ENCODE peak calls at places on chromosomes 6 and 20, in six cellular contexts. One of them, this sample, is unnamed.

GRCh38 chr6:148379966-148380653 is 37.5 kb downstream of the SASH1 start:
- DNase-seq in HS-27A: no peak
- DNase-seq in stimulated activated CD4-positive, alpha-beta T cell treated with anti-CD3 and anti-CD28 coated beads, Interleukin-15, amount 100 ng/mL, for 24 hours: no peak
- DNase-seq in epithelial cell of esophagus: no peak
- DNase-seq in HTR-8/SVneo: no peak
- DNase-seq in aorta: no peak
- DNase-seq in this sample: no peak

GRCh38 chr20:63929071-63929470 is 27.1 kb downstream of the UCKL1 start:
- DNase-seq in stimulated activated CD4-positive, alpha-beta T cell treated with anti-CD3 and anti-CD28 coated beads, Interleukin-15, amount 100 ng/mL, for 24 hours: no peak
- DNase-seq in epithelial cell of esophagus: no peak
- DNase-seq in HTR-8/SVneo: no peak
- DNase-seq in HS-27A: no peak
- DNase-seq in aorta: no peak
- DNase-seq in this sample: no peak

GRCh38 chr20:1302578-1303541 is 26.1 kb downstream of the SDCBP2 start:
- DNase-seq in epithelial cell of esophagus: no peak
- DNase-seq in stimulated activated CD4-positive, alpha-beta T cell treated with anti-CD3 and anti-CD28 coated beads, Interleukin-15, amount 100 ng/mL, for 24 hours: peak
- DNase-seq in HS-27A: no peak
- DNase-seq in aorta: no peak
- DNase-seq in HTR-8/SVneo: no peak
- DNase-seq in this sample: no peak

GRCh38 chr6:144314003-144314485 is 28.9 kb downstream of the UTRN start:
- DNase-seq in stimulated activated CD4-positive, alpha-beta T cell treated with anti-CD3 and anti-CD28 coated beads, Interleukin-15, amount 100 ng/mL, for 24 hours: no peak
- DNase-seq in HS-27A: no peak
- DNase-seq in aorta: peak
- DNase-seq in HTR-8/SVneo: no peak
- DNase-seq in epithelial cell of esophagus: no peak
- DNase-seq in this sample: peak

GRCh38 chr20:41054463-41055230 is 26.0 kb downstream of the TOP1 start:
- DNase-seq in aorta: no peak
- DNase-seq in stimulated activated CD4-positive, alpha-beta T cell treated with anti-CD3 and anti-CD28 coated beads, Interleukin-15, amount 100 ng/mL, for 24 hours: no peak
- DNase-seq in HTR-8/SVneo: no peak
- DNase-seq in HS-27A: no peak
- DNase-seq in epithelial cell of esophagus: no peak
- DNase-seq in this sample: no peak

GRCh38 chr6:85483861-85484260 is 34.0 kb downstream of the NT5E start:
- DNase-seq in HS-27A: no peak
- DNase-seq in aorta: no peak
- DNase-seq in stimulated activated CD4-positive, alpha-beta T cell treated with anti-CD3 and anti-CD28 coated beads, Interleukin-15, amount 100 ng/mL, for 24 hours: no peak
- DNase-seq in HTR-8/SVneo: no peak
- DNase-seq in epithelial cell of esophagus: no peak
- DNase-seq in this sample: no peak

GRCh38 chr20:57991211-57991841 is 237.1 kb downstream of the ANKRD60 start:
- DNase-seq in HTR-8/SVneo: peak
- DNase-seq in epithelial cell of esophagus: peak
- DNase-seq in stimulated activated CD4-positive, alpha-beta T cell treated with anti-CD3 and anti-CD28 coated beads, Interleukin-15, amount 100 ng/mL, for 24 hours: no peak
- DNase-seq in HS-27A: peak
- DNase-seq in aorta: no peak
- DNase-seq in this sample: peak

GRCh38 chr6:35919827-35920751 is 809 bp downstream of the SRPK1 start:
- DNase-seq in aorta: peak
- DNase-seq in stimulated activated CD4-positive, alpha-beta T cell treated with anti-CD3 and anti-CD28 coated beads, Interleukin-15, amount 100 ng/mL, for 24 hours: peak
- DNase-seq in epithelial cell of esophagus: peak
- DNase-seq in HTR-8/SVneo: no peak
- DNase-seq in HS-27A: no peak
- DNase-seq in this sample: peak

GRCh38 chr20:45044601-45045000 is 56.3 kb downstream of the KCNS1 start:
- DNase-seq in HTR-8/SVneo: no peak
- DNase-seq in stimulated activated CD4-positive, alpha-beta T cell treated with anti-CD3 and anti-CD28 coated beads, Interleukin-15, amount 100 ng/mL, for 24 hours: no peak
- DNase-seq in epithelial cell of esophagus: no peak
- DNase-seq in HS-27A: no peak
- DNase-seq in aorta: no peak
- DNase-seq in this sample: no peak

GRCh38 chr6:35435075-35435837 is 16.9 kb upstream of the FANCE start:
- DNase-seq in HTR-8/SVneo: no peak
- DNase-seq in stimulated activated CD4-positive, alpha-beta T cell treated with anti-CD3 and anti-CD28 coated beads, Interleukin-15, amount 100 ng/mL, for 24 hours: no peak
- DNase-seq in HS-27A: no peak
- DNase-seq in epithelial cell of esophagus: no peak
- DNase-seq in aorta: no peak
- DNase-seq in this sample: no peak

GRCh38 chr6:97850458-97851218 is 567.6 kb upstream of the MMS22L start:
- DNase-seq in HS-27A: no peak
- DNase-seq in HTR-8/SVneo: no peak
- DNase-seq in aorta: no peak
- DNase-seq in epithelial cell of esophagus: peak
- DNase-seq in stimulated activated CD4-positive, alpha-beta T cell treated with anti-CD3 and anti-CD28 coated beads, Interleukin-15, amount 100 ng/mL, for 24 hours: no peak
- DNase-seq in this sample: no peak

GRCh38 chr6:165579151-165579550 is 83.9 kb downstream of the PDE10A start:
- DNase-seq in HTR-8/SVneo: no peak
- DNase-seq in aorta: no peak
- DNase-seq in HS-27A: no peak
- DNase-seq in stimulated activated CD4-positive, alpha-beta T cell treated with anti-CD3 and anti-CD28 coated beads, Interleukin-15, amount 100 ng/mL, for 24 hours: no peak
- DNase-seq in epithelial cell of esophagus: no peak
- DNase-seq in this sample: no peak

GRCh38 chr6:2102316-2102883 is 143.0 kb downstream of the GMDS start:
- DNase-seq in aorta: no peak
- DNase-seq in epithelial cell of esophagus: no peak
- DNase-seq in stimulated activated CD4-positive, alpha-beta T cell treated with anti-CD3 and anti-CD28 coated beads, Interleukin-15, amount 100 ng/mL, for 24 hours: no peak
- DNase-seq in HTR-8/SVneo: no peak
- DNase-seq in HS-27A: no peak
- DNase-seq in this sample: no peak

GRCh38 chr6:3280866-3281465 is 22.2 kb downstream of the PSMG4 start:
- DNase-seq in stimulated activated CD4-positive, alpha-beta T cell treated with anti-CD3 and anti-CD28 coated beads, Interleukin-15, amount 100 ng/mL, for 24 hours: no peak
- DNase-seq in aorta: no peak
- DNase-seq in epithelial cell of esophagus: no peak
- DNase-seq in HS-27A: no peak
- DNase-seq in HTR-8/SVneo: no peak
- DNase-seq in this sample: no peak

GRCh38 chr6:393391-394221 is 2.1 kb downstream of the IRF4 start:
- DNase-seq in epithelial cell of esophagus: no peak
- DNase-seq in stimulated activated CD4-positive, alpha-beta T cell treated with anti-CD3 and anti-CD28 coated beads, Interleukin-15, amount 100 ng/mL, for 24 hours: peak
- DNase-seq in aorta: no peak
- DNase-seq in HTR-8/SVneo: no peak
- DNase-seq in HS-27A: no peak
- DNase-seq in this sample: no peak

GRCh38 chr6:143958839-143959399 is 49.1 kb downstream of the PLAGL1 start:
- DNase-seq in HS-27A: no peak
- DNase-seq in aorta: no peak
- DNase-seq in stimulated activated CD4-positive, alpha-beta T cell treated with anti-CD3 and anti-CD28 coated beads, Interleukin-15, amount 100 ng/mL, for 24 hours: no peak
- DNase-seq in epithelial cell of esophagus: no peak
- DNase-seq in HTR-8/SVneo: no peak
- DNase-seq in this sample: peak

GRCh38 chr6:87473419-87473903 is 687 bp downstream of the SLC35A1 start:
- DNase-seq in epithelial cell of esophagus: peak
- DNase-seq in HTR-8/SVneo: peak
- DNase-seq in stimulated activated CD4-positive, alpha-beta T cell treated with anti-CD3 and anti-CD28 coated beads, Interleukin-15, amount 100 ng/mL, for 24 hours: peak
- DNase-seq in HS-27A: no peak
- DNase-seq in aorta: no peak
- DNase-seq in this sample: no peak

This sample was measured in SJSA1.